ENCODE peak calls at places on chromosomes 4 and X, in four cellular contexts. One of them, this sample, is unnamed.

GRCh38 chr4:100372432-100372831 is 145.4 kb downstream of the EMCN start:
- DNase-seq in astrocyte: no peak
- DNase-seq in mammary epithelial cell: no peak
- DNase-seq in OCI-LY7: peak
- DNase-seq in this sample: no peak

GRCh38 chr4:53653484-53654053 is 62.3 kb upstream of the LNX1 start:
- DNase-seq in astrocyte: no peak
- DNase-seq in mammary epithelial cell: peak
- DNase-seq in OCI-LY7: peak
- DNase-seq in this sample: no peak

GRCh38 chr4:172985552-172985951 is 183.1 kb upstream of the GALNT7 start:
- DNase-seq in astrocyte: peak
- DNase-seq in mammary epithelial cell: peak
- DNase-seq in OCI-LY7: no peak
- DNase-seq in this sample: peak

GRCh38 chr4:2511645-2512131 is 24.8 kb upstream of the FAM193A start:
- DNase-seq in astrocyte: no peak
- DNase-seq in mammary epithelial cell: no peak
- DNase-seq in OCI-LY7: peak
- DNase-seq in this sample: no peak

GRCh38 chr4:78618426-78618825 is 66.9 kb downstream of the ANXA3 start:
- DNase-seq in astrocyte: no peak
- DNase-seq in mammary epithelial cell: no peak
- DNase-seq in OCI-LY7: no peak
- DNase-seq in this sample: no peak

GRCh38 chr4:186684889-186685309 is 38.8 kb downstream of the FAT1 start:
- DNase-seq in astrocyte: no peak
- DNase-seq in mammary epithelial cell: no peak
- DNase-seq in OCI-LY7: no peak
- DNase-seq in this sample: no peak

GRCh38 chrX:70166601-70167590 is 10.4 kb upstream of the DGAT2L6 start:
- DNase-seq in astrocyte: peak
- DNase-seq in mammary epithelial cell: peak
- DNase-seq in OCI-LY7: no peak
- DNase-seq in this sample: peak

GRCh38 chr4:185811509-185812364 is at the start of gene SORBS2:
- DNase-seq in astrocyte: peak
- DNase-seq in mammary epithelial cell: peak
- DNase-seq in OCI-LY7: peak
- DNase-seq in this sample: no peak

GRCh38 chrX:74234829-74235228 is 69.2 kb upstream of the ZCCHC13 start:
- DNase-seq in astrocyte: no peak
- DNase-seq in mammary epithelial cell: no peak
- DNase-seq in OCI-LY7: no peak
- DNase-seq in this sample: no peak

GRCh38 chrX:54825716-54826428 is 18.3 kb downstream of the MAGED2 start:
- DNase-seq in astrocyte: no peak
- DNase-seq in mammary epithelial cell: peak
- DNase-seq in OCI-LY7: peak
- DNase-seq in this sample: peak

GRCh38 chrX:46574941-46575381 is 1.4 kb downstream of the CHST7 start:
- DNase-seq in astrocyte: no peak
- DNase-seq in mammary epithelial cell: peak
- DNase-seq in OCI-LY7: peak
- DNase-seq in this sample: no peak

GRCh38 chr4:157291071-157291470 is 70.5 kb downstream of the GRIA2 start:
- DNase-seq in astrocyte: no peak
- DNase-seq in mammary epithelial cell: no peak
- DNase-seq in OCI-LY7: no peak
- DNase-seq in this sample: no peak

GRCh38 chr4:119647558-119647957 is 19.0 kb upstream of the PDE5A start:
- DNase-seq in astrocyte: no peak
- DNase-seq in mammary epithelial cell: no peak
- DNase-seq in OCI-LY7: no peak
- DNase-seq in this sample: no peak

GRCh38 chr4:89640620-89641366 is 196.2 kb downstream of the SNCA start:
- DNase-seq in astrocyte: peak
- DNase-seq in mammary epithelial cell: peak
- DNase-seq in OCI-LY7: no peak
- DNase-seq in this sample: no peak

GRCh38 chr4:78372282-78372988 is 179.1 kb upstream of the ANXA3 start:
- DNase-seq in astrocyte: no peak
- DNase-seq in mammary epithelial cell: no peak
- DNase-seq in OCI-LY7: no peak
- DNase-seq in this sample: no peak

GRCh38 chr4:8577046-8577445 is 3.1 kb upstream of the GPR78 start:
- DNase-seq in astrocyte: no peak
- DNase-seq in mammary epithelial cell: no peak
- DNase-seq in OCI-LY7: no peak
- DNase-seq in this sample: no peak

GRCh38 chr4:184453402-184454160 is 20.8 kb downstream of the IRF2 start:
- DNase-seq in astrocyte: peak
- DNase-seq in mammary epithelial cell: peak
- DNase-seq in OCI-LY7: peak
- DNase-seq in this sample: no peak

GRCh38 chrX:133415276-133416105 is at the start of gene GPC4:
- DNase-seq in astrocyte: peak
- DNase-seq in mammary epithelial cell: peak
- DNase-seq in OCI-LY7: no peak
- DNase-seq in this sample: no peak

GRCh38 chrX:46953597-46953996 is 41.4 kb downstream of the JADE3 start:
- DNase-seq in astrocyte: no peak
- DNase-seq in mammary epithelial cell: no peak
- DNase-seq in OCI-LY7: no peak
- DNase-seq in this sample: no peak

GRCh38 chr4:87654487-87655044 is 4.5 kb downstream of the DMP1 start:
- DNase-seq in astrocyte: no peak
- DNase-seq in mammary epithelial cell: no peak
- DNase-seq in OCI-LY7: no peak
- DNase-seq in this sample: no peak

GRCh38 chr4:125676156-125676555 is 361.4 kb downstream of the FAT4 start:
- DNase-seq in astrocyte: no peak
- DNase-seq in mammary epithelial cell: no peak
- DNase-seq in OCI-LY7: no peak
- DNase-seq in this sample: no peak

GRCh38 chr4:77226939-77227705 is 70.1 kb downstream of the CCNG2 start:
- DNase-seq in astrocyte: no peak
- DNase-seq in mammary epithelial cell: no peak
- DNase-seq in OCI-LY7: no peak
- DNase-seq in this sample: no peak

GRCh38 chr4:113759696-113760093 is 1.8 kb downstream of the CAMK2D start:
- DNase-seq in astrocyte: no peak
- DNase-seq in mammary epithelial cell: no peak
- DNase-seq in OCI-LY7: peak
- DNase-seq in this sample: no peak

GRCh38 chrX:84187501-84188319 is at the start of gene RPS6KA6:
- DNase-seq in astrocyte: peak
- DNase-seq in mammary epithelial cell: peak
- DNase-seq in OCI-LY7: no peak
- DNase-seq in this sample: no peak

GRCh38 chr4:143085224-143085623 is 99.5 kb upstream of the USP38 start:
- DNase-seq in astrocyte: no peak
- DNase-seq in mammary epithelial cell: no peak
- DNase-seq in OCI-LY7: no peak
- DNase-seq in this sample: no peak

DNA sequence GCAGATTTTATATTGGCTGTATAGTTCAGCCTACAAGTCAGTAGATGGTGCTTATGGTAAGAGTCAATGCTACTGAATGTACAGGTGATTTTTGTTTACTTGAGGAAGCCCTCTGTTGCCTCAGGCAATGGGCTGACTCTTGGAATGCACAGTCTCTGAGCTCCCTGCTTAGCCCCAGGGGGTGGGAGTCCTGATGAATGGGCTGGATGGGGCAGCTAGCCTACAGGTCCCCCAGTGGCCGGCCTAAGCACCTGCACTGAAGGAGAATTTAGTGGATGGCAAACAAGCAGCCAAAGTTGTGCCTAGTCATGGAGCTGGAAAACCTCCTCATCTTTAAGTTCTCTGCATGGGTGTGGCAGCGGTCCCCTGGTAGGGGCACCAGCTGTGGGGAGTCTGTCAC is 101.8 kb upstream of the CXorf51B start:
- DNase-seq in astrocyte: no peak
- DNase-seq in mammary epithelial cell: no peak
- DNase-seq in OCI-LY7: no peak
- DNase-seq in this sample: no peak
- TF ChIP-seq CTCF in astrocyte: no peak
- TF ChIP-seq CTCF in mammary epithelial cell: no peak
- TF ChIP-seq CTCF in OCI-LY7: no peak
- TF ChIP-seq CTCF in this sample: no peak

DNA sequence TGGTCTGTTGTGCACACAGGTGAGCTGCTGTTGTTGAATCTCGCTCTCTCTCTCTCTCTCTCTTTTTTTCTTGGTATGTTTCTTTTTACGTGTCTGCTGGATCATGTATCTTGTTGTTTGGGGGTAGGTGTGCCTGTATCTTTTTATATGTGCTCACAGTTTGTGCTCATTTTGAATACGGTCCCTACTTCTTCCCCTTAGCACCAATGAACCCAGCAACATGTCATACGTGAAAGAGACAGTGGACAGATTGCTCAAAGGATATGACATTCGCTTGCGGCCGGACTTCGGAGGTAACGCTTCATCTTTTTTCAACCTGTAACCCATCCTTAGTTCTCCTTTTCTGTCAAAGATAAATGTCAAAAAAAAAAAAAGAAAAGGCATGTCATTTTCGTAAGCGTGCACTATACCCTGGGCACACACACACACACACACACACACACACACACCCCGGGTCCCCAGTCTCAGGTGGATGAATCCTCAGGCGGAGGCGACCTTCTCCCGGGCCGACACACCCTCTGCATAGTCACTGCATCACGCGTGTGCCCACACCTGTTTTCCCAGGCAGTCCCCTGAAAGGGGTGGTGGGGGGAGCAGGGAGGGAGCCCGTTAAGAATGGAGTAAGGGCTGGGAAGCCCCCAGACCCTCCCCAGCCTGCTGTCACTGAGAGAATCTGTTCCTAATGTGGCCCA is 492 bp downstream of the GABRB1 start:
- DNase-seq in astrocyte: no peak
- DNase-seq in mammary epithelial cell: peak
- DNase-seq in OCI-LY7: no peak
- DNase-seq in this sample: no peak
- H2AFZ ChIP-seq in astrocyte: peak
- H2AFZ ChIP-seq in mammary epithelial cell: peak
- H2AFZ ChIP-seq in OCI-LY7: no peak
- H2AFZ ChIP-seq in this sample: peak

DNA sequence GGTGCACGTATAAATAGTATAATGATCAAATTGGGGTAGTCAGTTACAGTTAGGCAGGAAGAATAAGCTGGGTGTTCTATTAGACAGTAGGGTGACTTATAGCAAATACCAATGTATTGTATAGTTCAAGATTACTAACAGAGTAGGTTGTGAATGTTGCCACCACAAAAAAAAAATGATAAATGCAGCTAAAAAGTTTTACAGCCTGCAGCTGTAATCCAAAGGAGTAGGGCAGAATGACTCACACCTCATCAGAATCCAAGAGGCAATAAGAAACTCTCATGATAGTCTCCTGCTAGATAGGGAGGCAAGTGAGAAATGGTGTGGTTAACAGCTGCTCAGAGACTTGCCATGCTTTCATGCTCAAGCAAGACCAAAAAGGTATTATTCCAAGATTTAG is 19.6 kb upstream of the TCEAL4 start:
- DNase-seq in astrocyte: peak
- DNase-seq in mammary epithelial cell: peak
- DNase-seq in OCI-LY7: no peak
- DNase-seq in this sample: peak
- H3K4me2 ChIP-seq in astrocyte: no peak
- H3K4me2 ChIP-seq in mammary epithelial cell: no peak
- H3K4me2 ChIP-seq in OCI-LY7: no peak
- H3K4me2 ChIP-seq in this sample: no peak

GRCh38 chr4:145501051-145501660 is 19.5 kb downstream of the SMAD1 start:
- DNase-seq in astrocyte: no peak
- DNase-seq in mammary epithelial cell: no peak
- DNase-seq in OCI-LY7: peak
- DNase-seq in this sample: no peak
- TF ChIP-seq CTCF in astrocyte: no peak
- TF ChIP-seq CTCF in mammary epithelial cell: no peak
- TF ChIP-seq CTCF in OCI-LY7: peak
- TF ChIP-seq CTCF in this sample: no peak

DNA sequence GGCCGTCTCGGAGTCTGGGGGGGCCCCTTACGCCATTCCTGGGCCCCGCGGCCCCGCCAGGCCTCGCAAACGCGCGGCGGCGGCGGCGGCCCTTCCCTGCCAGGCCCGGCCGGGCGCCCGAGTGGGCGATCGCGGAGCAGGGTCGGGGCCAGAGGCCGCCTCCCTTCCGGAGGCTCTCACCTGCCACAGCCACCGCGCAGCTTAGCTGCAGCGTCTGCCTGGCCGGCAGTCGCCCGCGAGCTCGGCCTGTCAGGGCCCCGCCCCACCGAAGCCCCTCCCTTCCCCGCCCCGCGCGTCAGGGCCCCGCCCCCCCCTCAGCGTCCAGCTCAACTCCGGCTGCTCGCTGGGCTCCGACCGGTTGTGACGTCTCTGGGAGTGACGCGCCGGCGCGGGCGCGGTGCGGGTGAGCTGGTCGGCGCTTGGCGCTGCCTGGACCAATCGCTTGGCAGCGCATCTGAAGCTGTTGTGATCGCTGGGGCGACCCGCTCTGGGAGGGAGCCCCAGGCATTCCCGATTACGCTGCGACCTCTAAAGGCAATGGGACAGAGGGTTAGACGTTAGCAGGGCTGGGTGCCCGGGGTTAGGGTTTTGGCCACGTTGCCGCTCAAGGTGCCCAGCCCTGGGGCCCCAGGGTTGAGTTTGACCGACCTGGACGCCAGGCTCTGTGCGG is at the start of gene SLC10A3:
- DNase-seq in astrocyte: peak
- DNase-seq in mammary epithelial cell: peak
- DNase-seq in OCI-LY7: peak
- DNase-seq in this sample: peak
- H2AFZ ChIP-seq in astrocyte: peak
- H2AFZ ChIP-seq in mammary epithelial cell: peak
- H2AFZ ChIP-seq in OCI-LY7: peak
- H2AFZ ChIP-seq in this sample: peak

DNA sequence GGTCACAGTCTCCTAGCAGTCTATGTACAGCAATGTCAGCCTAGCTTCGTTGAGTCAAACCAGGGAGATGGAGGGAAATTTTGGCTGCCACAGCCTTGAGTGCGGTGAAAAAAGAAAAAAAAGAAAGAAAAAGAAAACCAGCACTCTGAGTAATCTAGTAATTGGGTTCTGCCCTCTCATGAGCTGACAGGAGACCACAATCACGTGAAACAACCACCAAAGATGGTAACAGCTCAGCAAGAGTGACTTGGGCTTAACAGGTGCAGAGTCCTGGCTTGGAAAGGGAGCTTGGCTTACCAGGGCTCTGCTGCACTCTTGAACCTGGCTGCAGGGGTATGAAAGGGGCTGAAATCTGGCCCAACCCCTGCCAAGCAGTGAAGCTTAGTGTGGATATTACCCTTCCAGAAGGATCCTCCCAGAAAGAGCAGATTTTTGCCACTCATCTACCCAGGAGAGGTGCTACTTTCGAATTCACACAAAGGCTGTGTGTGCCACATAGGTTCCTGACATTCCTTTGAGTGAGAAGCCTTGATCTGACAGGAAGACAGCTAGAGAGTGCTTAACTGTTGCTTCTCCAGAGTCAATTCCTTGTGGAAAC is 350.3 kb downstream of the PTTG2 start:
- DNase-seq in astrocyte: peak
- DNase-seq in mammary epithelial cell: no peak
- DNase-seq in OCI-LY7: no peak
- DNase-seq in this sample: no peak
- H3K4me2 ChIP-seq in astrocyte: no peak
- H3K4me2 ChIP-seq in mammary epithelial cell: no peak
- H3K4me2 ChIP-seq in OCI-LY7: no peak
- H3K4me2 ChIP-seq in this sample: no peak

GRCh38 chrX:134999469-134999868 is 8.7 kb downstream of the SMIM10 start:
- DNase-seq in astrocyte: peak
- DNase-seq in mammary epithelial cell: peak
- DNase-seq in OCI-LY7: peak
- DNase-seq in this sample: no peak
- TF ChIP-seq CTCF in astrocyte: peak
- TF ChIP-seq CTCF in mammary epithelial cell: peak
- TF ChIP-seq CTCF in OCI-LY7: peak
- TF ChIP-seq CTCF in this sample: peak

This sample was measured in keratinocyte.